ENCODE peak calls at places on chromosome 13, in nine cellular contexts. L is AG10803; X is pancreas; R is tibial artery; F is neural progenitor cell; S is retinal pigment epithelial cell; I is cardiac muscle cell; E is CD8-positive, alpha-beta T cell; K is hepatocyte. C is an unnamed sample.

GRCh38 chr13:61111529-61111928 is 304.1 kb downstream of the PCDH20 start:
- DNase-seq in L (no peak), X (no peak), R (no peak), F (no peak), S (no peak), I (no peak), E (no peak), K (no peak), C (no peak)

GRCh38 chr13:26280295-26280694 is 26.4 kb downstream of the CDK8 start:
- DNase-seq in L (peak), X (no peak), R (no peak), F (no peak), S (peak), I (no peak), E (no peak), K (no peak), C (no peak)

GRCh38 chr13:27442071-27442647 is 8.2 kb downstream of the MTIF3 start:
- DNase-seq in L (no peak), X (no peak), R (no peak), F (no peak), S (no peak), I (no peak), E (no peak), K (peak), C (no peak)

GRCh38 chr13:28854657-28855056 is 34.5 kb downstream of the MTUS2 start:
- DNase-seq in L (no peak), X (no peak), R (no peak), F (peak), S (no peak), I (no peak), E (no peak), K (no peak), C (no peak)

GRCh38 chr13:113610266-113610665 is 25.7 kb downstream of the TFDP1 start:
- DNase-seq in L (no peak), X (peak), R (no peak), F (no peak), S (no peak), I (no peak), E (no peak), K (no peak), C (no peak)

GRCh38 chr13:27712421-27712820 is 79.9 kb upstream of the GSX1 start:
- DNase-seq in L (peak), X (no peak), R (peak), F (no peak), S (no peak), I (peak), E (no peak), K (peak), C (no peak)

GRCh38 chr13:53782400-53783030 is 753.9 kb downstream of the OLFM4 start:
- DNase-seq in L (peak), X (no peak), R (no peak), F (peak), S (peak), I (peak), E (no peak), K (peak), C (peak)

GRCh38 chr13:81304121-81304659 is 963.3 kb upstream of the SPRY2 start:
- DNase-seq in L (no peak), X (no peak), R (no peak), F (no peak), S (no peak), I (no peak), E (no peak), K (no peak), C (no peak)

GRCh38 chr13:70375718-70376117 is 267.5 kb upstream of the KLHL1 start:
- DNase-seq in L (no peak), X (no peak), R (no peak), F (peak), S (peak), I (no peak), E (no peak), K (no peak), C (no peak)

GRCh38 chr13:110307697-110308376 is 753 bp downstream of the COL4A2 start:
- DNase-seq in L (peak), X (peak), R (no peak), F (peak), S (no peak), I (peak), E (no peak), K (peak), C (no peak)

GRCh38 chr13:87777395-87777794 is 106.2 kb downstream of the SLITRK5 start:
- DNase-seq in L (no peak), X (no peak), R (no peak), F (peak), S (no peak), I (peak), E (no peak), K (no peak), C (peak)

GRCh38 chr13:101111894-101112293 is 304.4 kb downstream of the NALCN start:
- DNase-seq in L (no peak), X (no peak), R (no peak), F (no peak), S (no peak), I (no peak), E (no peak), K (no peak), C (no peak)

GRCh38 chr13:34012354-34012753 is 194.4 kb downstream of the RFC3 start:
- DNase-seq in L (no peak), X (no peak), R (no peak), F (no peak), S (no peak), I (no peak), E (no peak), K (no peak), C (no peak)

GRCh38 chr13:65844266-65844841 is 1385.8 kb downstream of the PCDH9 start:
- DNase-seq in L (no peak), X (peak), R (no peak), F (no peak), S (no peak), I (no peak), E (no peak), K (no peak), C (no peak)

GRCh38 chr13:83827338-83827737 is 54.9 kb downstream of the SLITRK1 start:
- DNase-seq in L (no peak), X (no peak), R (no peak), F (no peak), S (no peak), I (no peak), E (no peak), K (no peak), C (no peak)

GRCh38 chr13:104015646-104016396 is 949.6 kb upstream of the SLC10A2 start:
- DNase-seq in L (no peak), X (no peak), R (no peak), F (no peak), S (peak), I (no peak), E (no peak), K (no peak), C (no peak)

GRCh38 chr13:32245555-32245954 is 69.6 kb downstream of the ZAR1L start:
- DNase-seq in L (no peak), X (no peak), R (no peak), F (no peak), S (no peak), I (no peak), E (no peak), K (no peak), C (no peak)

GRCh38 chr13:82698383-82698782 is 1183.9 kb downstream of the SLITRK1 start:
- DNase-seq in L (no peak), X (no peak), R (no peak), F (no peak), S (no peak), I (no peak), E (no peak), K (no peak), C (no peak)

GRCh38 chr13:113493315-113493951 is 2.9 kb upstream of the DCUN1D2 start:
- DNase-seq in L (peak), X (no peak), R (no peak), F (no peak), S (peak), I (no peak), E (no peak), K (peak), C (peak)

GRCh38 chr13:89660752-89661151 is 1686.7 kb upstream of the MIR17HG start:
- DNase-seq in L (no peak), X (no peak), R (no peak), F (no peak), S (no peak), I (no peak), E (no peak), K (no peak), C (no peak)

GRCh38 chr13:92259523-92259922 is 861.1 kb downstream of the GPC5 start:
- DNase-seq in L (no peak), X (no peak), R (no peak), F (no peak), S (no peak), I (no peak), E (no peak), K (no peak), C (no peak)

GRCh38 chr13:89515948-89516347 is 1831.5 kb upstream of the MIR17HG start:
- DNase-seq in L (no peak), X (no peak), R (no peak), F (no peak), S (no peak), I (no peak), E (no peak), K (no peak), C (no peak)

GRCh38 chr13:70448820-70449219 is 340.6 kb upstream of the KLHL1 start:
- DNase-seq in L (no peak), X (no peak), R (no peak), F (no peak), S (no peak), I (peak), E (no peak), K (no peak), C (no peak)

GRCh38 chr13:76969488-76970365 is 21.4 kb downstream of the ACOD1 start:
- DNase-seq in L (peak), X (no peak), R (no peak), F (peak), S (no peak), I (no peak), E (no peak), K (no peak), C (no peak)

GRCh38 chr13:114061746-114062145 is 70.7 kb downstream of the RASA3 start:
- DNase-seq in L (no peak), X (peak), R (no peak), F (no peak), S (no peak), I (no peak), E (no peak), K (no peak), C (no peak)

GRCh38 chr13:68995972-68996670 is 1111.5 kb upstream of the ATXN8OS start:
- DNase-seq in L (no peak), X (no peak), R (no peak), F (no peak), S (no peak), I (no peak), E (no peak), K (no peak), C (no peak)

GRCh38 chr13:32910530-32910929 is 105.7 kb upstream of the KL start:
- DNase-seq in L (peak), X (no peak), R (no peak), F (no peak), S (no peak), I (no peak), E (no peak), K (no peak), C (no peak)

GRCh38 chr13:113969311-113969972 is 4.4 kb downstream of the C13orf46 start:
- DNase-seq in L (no peak), X (peak), R (no peak), F (no peak), S (no peak), I (no peak), E (no peak), K (no peak), C (no peak)

GRCh38 chr13:91136806-91137205 is 210.7 kb upstream of the MIR17HG start:
- DNase-seq in L (no peak), X (no peak), R (no peak), F (peak), S (no peak), I (no peak), E (no peak), K (no peak), C (no peak)

GRCh38 chr13:49368688-49369087 is 75.2 kb downstream of the CAB39L start:
- DNase-seq in L (no peak), X (no peak), R (no peak), F (no peak), S (no peak), I (no peak), E (no peak), K (no peak), C (no peak)

GRCh38 chr13:49370390-49370789 is 73.5 kb downstream of the CAB39L start:
- DNase-seq in L (no peak), X (no peak), R (no peak), F (peak), S (no peak), I (no peak), E (no peak), K (no peak), C (no peak)

GRCh38 chr13:49366841-49367240 is 77.0 kb downstream of the CAB39L start:
- DNase-seq in L (peak), X (no peak), R (no peak), F (no peak), S (no peak), I (no peak), E (no peak), K (no peak), C (no peak)

GRCh38 chr13:49369876-49370275 is 74.0 kb downstream of the CAB39L start:
- DNase-seq in L (no peak), X (no peak), R (no peak), F (no peak), S (no peak), I (no peak), E (no peak), K (no peak), C (no peak)

GRCh38 chr13:49367640-49368431 is 76.0 kb downstream of the CAB39L start:
- DNase-seq in L (peak), X (no peak), R (no peak), F (peak), S (no peak), I (no peak), E (no peak), K (no peak), C (no peak)
- H3K4me3 ChIP-seq in L (no peak), X (no peak), R (peak), F (no peak), S (no peak), I (no peak), E (no peak), K (no peak), C (no peak)

DNA sequence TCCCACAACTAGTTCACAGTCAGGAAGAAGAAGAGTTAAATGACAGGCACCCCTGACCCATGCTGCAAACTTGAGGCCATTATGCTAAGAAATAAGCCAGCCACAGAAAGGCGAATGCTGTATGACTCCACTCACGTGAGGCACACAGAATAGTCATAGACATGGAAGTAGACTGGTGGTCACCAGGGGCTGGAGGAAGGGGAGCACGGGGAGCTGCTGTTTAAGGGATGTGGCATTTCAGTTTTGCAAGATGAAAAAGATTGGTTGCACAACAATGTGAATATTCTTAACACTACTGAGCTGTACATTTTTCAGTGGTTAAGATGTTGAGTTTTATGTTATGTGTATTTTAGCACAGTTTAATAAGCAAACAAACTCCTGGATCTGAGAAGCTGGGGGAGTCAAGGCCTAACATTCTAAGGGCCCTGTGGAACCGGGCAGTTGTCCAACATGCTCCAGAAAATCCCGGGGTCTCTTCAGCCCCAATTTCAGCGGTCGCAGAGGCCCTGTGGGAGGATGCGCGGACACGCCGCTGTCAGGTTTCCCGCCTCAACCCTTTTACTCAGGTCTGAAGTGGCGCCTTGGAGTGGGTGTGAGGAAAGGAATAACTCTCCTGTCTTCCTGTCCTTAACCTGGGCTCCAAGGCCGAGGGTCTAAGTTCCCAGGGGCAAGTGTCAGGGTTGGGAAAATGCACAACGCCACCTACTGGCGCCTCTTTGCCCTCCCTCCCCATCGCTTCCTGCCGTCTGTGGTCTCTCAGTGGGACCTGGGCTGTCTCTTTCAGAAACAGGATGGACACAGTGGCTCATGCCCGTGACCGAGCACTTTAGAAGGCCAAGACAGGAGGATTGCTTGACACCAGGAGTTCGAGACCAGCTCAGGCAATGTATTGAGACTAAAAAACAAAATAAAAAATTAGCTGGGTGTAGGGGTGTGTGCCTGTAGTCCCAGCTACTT is 4.4 kb upstream of the TMEM272 start:
- DNase-seq in L (no peak), X (no peak), R (no peak), F (peak), S (no peak), I (peak), E (no peak), K (no peak), C (no peak)
- TF ChIP-seq CTCF in L (peak), X (no peak), R (peak), F (peak), S (peak), I (peak), E (peak), K (peak), C (peak)

GRCh38 chr13:78607409-78608253 is 4.3 kb upstream of the POU4F1 start:
- DNase-seq in L (no peak), X (peak), R (no peak), F (peak), S (no peak), I (no peak), E (no peak), K (no peak), C (no peak)

GRCh38 chr13:78608705-78609463 is 5.5 kb upstream of the POU4F1 start:
- DNase-seq in L (no peak), X (peak), R (no peak), F (peak), S (no peak), I (no peak), E (no peak), K (no peak), C (no peak)

GRCh38 chr13:78606471-78607408 is 3.4 kb upstream of the POU4F1 start:
- DNase-seq in L (no peak), X (no peak), R (no peak), F (peak), S (no peak), I (no peak), E (no peak), K (no peak), C (no peak)

GRCh38 chr13:78609464-78610205 is 6.3 kb upstream of the POU4F1 start:
- DNase-seq in L (no peak), X (peak), R (no peak), F (peak), S (no peak), I (peak), E (no peak), K (no peak), C (no peak)

GRCh38 chr13:78608254-78608704 is 4.9 kb upstream of the POU4F1 start:
- DNase-seq in L (no peak), X (no peak), R (no peak), F (peak), S (no peak), I (no peak), E (no peak), K (no peak), C (no peak)
- H3K4me3 ChIP-seq in L (peak), X (no peak), R (peak), F (peak), S (no peak), I (peak), E (no peak), K (peak), C (no peak)

GRCh38 chr13:23087884-23088283 is 92.9 kb upstream of the SGCG start:
- DNase-seq in L (peak), X (no peak), R (no peak), F (peak), S (no peak), I (peak), E (no peak), K (peak), C (no peak)
- TF ChIP-seq CTCF in L (peak), X (no peak), R (peak), F (peak), S (peak), I (peak), E (no peak), K (peak), C (peak)

C was measured in epithelial cell of proximal tubule.